ENCODE peak calls at places on chromosome 22, in seven cellular contexts. One of them, this sample, is unnamed.

GRCh38 chr22:21593406-21594232 is 26.1 kb downstream of the UBE2L3 start:
- DNase-seq in PC-9: no peak
- DNase-seq in CD8-positive, alpha-beta memory T cell: no peak
- DNase-seq in aorta: no peak
- DNase-seq in caudate nucleus: no peak
- DNase-seq in tibial nerve: no peak
- DNase-seq in upper lobe of right lung: no peak
- DNase-seq in this sample: no peak

GRCh38 chr22:32623943-32624342 is 149.3 kb downstream of the FBXO7 start:
- DNase-seq in PC-9: no peak
- DNase-seq in CD8-positive, alpha-beta memory T cell: no peak
- DNase-seq in aorta: peak; percentile 83
- DNase-seq in caudate nucleus: peak; percentile 3
- DNase-seq in tibial nerve: peak; percentile 93
- DNase-seq in upper lobe of right lung: no peak
- DNase-seq in this sample: no peak

GRCh38 chr22:42757475-42757874 is 36.8 kb upstream of the A4GALT start:
- DNase-seq in PC-9: no peak
- DNase-seq in CD8-positive, alpha-beta memory T cell: no peak
- DNase-seq in aorta: no peak
- DNase-seq in caudate nucleus: no peak
- DNase-seq in tibial nerve: no peak
- DNase-seq in upper lobe of right lung: no peak
- DNase-seq in this sample: no peak

GRCh38 chr22:19085233-19086043 is 36.8 kb downstream of the DGCR2 start:
- DNase-seq in PC-9: no peak
- DNase-seq in CD8-positive, alpha-beta memory T cell: no peak
- DNase-seq in aorta: no peak
- DNase-seq in caudate nucleus: no peak
- DNase-seq in tibial nerve: no peak
- DNase-seq in upper lobe of right lung: peak; percentile 13
- DNase-seq in this sample: no peak

GRCh38 chr22:40161182-40161581 is 16.5 kb upstream of the TNRC6B start:
- DNase-seq in PC-9: no peak
- DNase-seq in CD8-positive, alpha-beta memory T cell: no peak
- DNase-seq in aorta: no peak
- DNase-seq in caudate nucleus: no peak
- DNase-seq in tibial nerve: no peak
- DNase-seq in upper lobe of right lung: no peak
- DNase-seq in this sample: no peak

GRCh38 chr22:20062043-20062765 is 17.8 kb upstream of the DGCR8 start:
- DNase-seq in PC-9: no peak
- DNase-seq in CD8-positive, alpha-beta memory T cell: no peak
- DNase-seq in aorta: peak; percentile 61
- DNase-seq in caudate nucleus: no peak
- DNase-seq in tibial nerve: no peak
- DNase-seq in upper lobe of right lung: no peak
- DNase-seq in this sample: no peak

GRCh38 chr22:43006016-43006505 is 8.9 kb downstream of the PACSIN2 start:
- DNase-seq in PC-9: no peak
- DNase-seq in CD8-positive, alpha-beta memory T cell: no peak
- DNase-seq in aorta: no peak
- DNase-seq in caudate nucleus: no peak
- DNase-seq in tibial nerve: no peak
- DNase-seq in upper lobe of right lung: no peak
- DNase-seq in this sample: no peak

GRCh38 chr22:19466848-19467752 is 11.9 kb downstream of the UFD1 start:
- DNase-seq in PC-9: no peak
- DNase-seq in CD8-positive, alpha-beta memory T cell: no peak
- DNase-seq in aorta: no peak
- DNase-seq in caudate nucleus: no peak
- DNase-seq in tibial nerve: no peak
- DNase-seq in upper lobe of right lung: no peak
- DNase-seq in this sample: no peak

GRCh38 chr22:48315415-48316244 is 1512.0 kb downstream of the BRD1 start:
- DNase-seq in PC-9: no peak
- DNase-seq in CD8-positive, alpha-beta memory T cell: no peak
- DNase-seq in aorta: peak; percentile 71
- DNase-seq in caudate nucleus: no peak
- DNase-seq in tibial nerve: no peak
- DNase-seq in upper lobe of right lung: peak; percentile 61
- DNase-seq in this sample: no peak

GRCh38 chr22:17943533-17944204 is 80.7 kb downstream of the MICAL3 start:
- DNase-seq in PC-9: no peak
- DNase-seq in CD8-positive, alpha-beta memory T cell: no peak
- DNase-seq in aorta: no peak
- DNase-seq in caudate nucleus: no peak
- DNase-seq in tibial nerve: no peak
- DNase-seq in upper lobe of right lung: no peak
- DNase-seq in this sample: no peak

GRCh38 chr22:48968201-48968959 is 859.3 kb downstream of the BRD1 start:
- DNase-seq in PC-9: peak; percentile 8
- DNase-seq in CD8-positive, alpha-beta memory T cell: no peak
- DNase-seq in aorta: peak; percentile 34
- DNase-seq in caudate nucleus: no peak
- DNase-seq in tibial nerve: no peak
- DNase-seq in upper lobe of right lung: peak; percentile 56
- DNase-seq in this sample: no peak

GRCh38 chr22:23450434-23450795 is 129.7 kb downstream of the IGLL1 start:
- DNase-seq in PC-9: no peak
- DNase-seq in CD8-positive, alpha-beta memory T cell: no peak
- DNase-seq in aorta: no peak
- DNase-seq in caudate nucleus: no peak
- DNase-seq in tibial nerve: no peak
- DNase-seq in upper lobe of right lung: no peak
- DNase-seq in this sample: no peak

GRCh38 chr22:48629631-48630443 is 1197.8 kb downstream of the BRD1 start:
- DNase-seq in PC-9: no peak
- DNase-seq in CD8-positive, alpha-beta memory T cell: no peak
- DNase-seq in aorta: no peak
- DNase-seq in caudate nucleus: peak; percentile 48
- DNase-seq in tibial nerve: no peak
- DNase-seq in upper lobe of right lung: no peak
- DNase-seq in this sample: peak; percentile 71

GRCh38 chr22:38017272-38017920 is 33.0 kb upstream of the SOX10 start:
- DNase-seq in PC-9: peak; percentile 53
- DNase-seq in CD8-positive, alpha-beta memory T cell: no peak
- DNase-seq in aorta: peak; percentile 89
- DNase-seq in caudate nucleus: peak; percentile 80
- DNase-seq in tibial nerve: peak; percentile 71
- DNase-seq in upper lobe of right lung: peak; percentile 90
- DNase-seq in this sample: peak; percentile 72

GRCh38 chr22:33379836-33380235 is 321.7 kb upstream of the SYN3 start:
- DNase-seq in PC-9: no peak
- DNase-seq in CD8-positive, alpha-beta memory T cell: no peak
- DNase-seq in aorta: no peak
- DNase-seq in caudate nucleus: no peak
- DNase-seq in tibial nerve: no peak
- DNase-seq in upper lobe of right lung: no peak
- DNase-seq in this sample: no peak

GRCh38 chr22:43131773-43132501 is 11.3 kb downstream of the MCAT start:
- DNase-seq in PC-9: no peak
- DNase-seq in CD8-positive, alpha-beta memory T cell: no peak
- DNase-seq in aorta: no peak
- DNase-seq in caudate nucleus: no peak
- DNase-seq in tibial nerve: no peak
- DNase-seq in upper lobe of right lung: no peak
- DNase-seq in this sample: no peak

GRCh38 chr22:35334010-35334409 is 34.3 kb downstream of the TOM1 start:
- DNase-seq in PC-9: no peak
- DNase-seq in CD8-positive, alpha-beta memory T cell: no peak
- DNase-seq in aorta: no peak
- DNase-seq in caudate nucleus: no peak
- DNase-seq in tibial nerve: no peak
- DNase-seq in upper lobe of right lung: no peak
- DNase-seq in this sample: no peak

GRCh38 chr22:18156878-18157713 is 7.1 kb downstream of the USP18 start:
- DNase-seq in PC-9: peak; percentile 41
- DNase-seq in CD8-positive, alpha-beta memory T cell: no peak
- DNase-seq in aorta: peak; percentile 92
- DNase-seq in caudate nucleus: peak; percentile 59
- DNase-seq in tibial nerve: peak; percentile 83
- DNase-seq in upper lobe of right lung: peak; percentile 62
- DNase-seq in this sample: peak; percentile 51

GRCh38 chr22:48331691-48332220 is 1495.9 kb downstream of the BRD1 start:
- DNase-seq in PC-9: no peak
- DNase-seq in CD8-positive, alpha-beta memory T cell: no peak
- DNase-seq in aorta: no peak
- DNase-seq in caudate nucleus: peak; percentile 45
- DNase-seq in tibial nerve: no peak
- DNase-seq in upper lobe of right lung: no peak
- DNase-seq in this sample: no peak

GRCh38 chr22:49024775-49025440 is 802.8 kb downstream of the BRD1 start:
- DNase-seq in PC-9: no peak
- DNase-seq in CD8-positive, alpha-beta memory T cell: peak; percentile 26
- DNase-seq in aorta: peak; percentile 73
- DNase-seq in caudate nucleus: no peak
- DNase-seq in tibial nerve: no peak
- DNase-seq in upper lobe of right lung: peak; percentile 52
- DNase-seq in this sample: no peak

GRCh38 chr22:44622147-44622427 is 79.9 kb upstream of the PRR5 start:
- DNase-seq in PC-9: peak; percentile 15
- DNase-seq in CD8-positive, alpha-beta memory T cell: peak; percentile 77
- DNase-seq in aorta: peak; percentile 63
- DNase-seq in caudate nucleus: peak; percentile 9
- DNase-seq in tibial nerve: no peak
- DNase-seq in upper lobe of right lung: no peak
- DNase-seq in this sample: no peak

GRCh38 chr22:35437038-35437437 is 37.1 kb downstream of the MCM5 start:
- DNase-seq in PC-9: peak; percentile 10
- DNase-seq in CD8-positive, alpha-beta memory T cell: no peak
- DNase-seq in aorta: no peak
- DNase-seq in caudate nucleus: no peak
- DNase-seq in tibial nerve: no peak
- DNase-seq in upper lobe of right lung: no peak
- DNase-seq in this sample: no peak

GRCh38 chr22:35131423-35132050 is 65.6 kb downstream of the ISX start:
- DNase-seq in PC-9: no peak
- DNase-seq in CD8-positive, alpha-beta memory T cell: no peak
- DNase-seq in aorta: no peak
- DNase-seq in caudate nucleus: no peak
- DNase-seq in tibial nerve: no peak
- DNase-seq in upper lobe of right lung: no peak
- DNase-seq in this sample: no peak

GRCh38 chr22:42190274-42190673 is 59.7 kb upstream of the CYP2D6 start:
- DNase-seq in PC-9: no peak
- DNase-seq in CD8-positive, alpha-beta memory T cell: no peak
- DNase-seq in aorta: no peak
- DNase-seq in caudate nucleus: no peak
- DNase-seq in tibial nerve: no peak
- DNase-seq in upper lobe of right lung: no peak
- DNase-seq in this sample: no peak

GRCh38 chr22:42228480-42228879 is 42.0 kb downstream of the TCF20 start:
- DNase-seq in PC-9: no peak
- DNase-seq in CD8-positive, alpha-beta memory T cell: no peak
- DNase-seq in aorta: no peak
- DNase-seq in caudate nucleus: no peak
- DNase-seq in tibial nerve: no peak
- DNase-seq in upper lobe of right lung: no peak
- DNase-seq in this sample: no peak

GRCh38 chr22:33986954-33987353 is 66.7 kb upstream of the LARGE1 start:
- DNase-seq in PC-9: no peak
- DNase-seq in CD8-positive, alpha-beta memory T cell: no peak
- DNase-seq in aorta: no peak
- DNase-seq in caudate nucleus: no peak
- DNase-seq in tibial nerve: no peak
- DNase-seq in upper lobe of right lung: no peak
- DNase-seq in this sample: no peak

GRCh38 chr22:48171294-48171693 is 1408.8 kb downstream of the TBC1D22A start:
- DNase-seq in PC-9: no peak
- DNase-seq in CD8-positive, alpha-beta memory T cell: no peak
- DNase-seq in aorta: no peak
- DNase-seq in caudate nucleus: no peak
- DNase-seq in tibial nerve: no peak
- DNase-seq in upper lobe of right lung: no peak
- DNase-seq in this sample: no peak

GRCh38 chr22:43077121-43077877 is 11.9 kb downstream of the TTLL1 start:
- DNase-seq in PC-9: no peak
- DNase-seq in CD8-positive, alpha-beta memory T cell: no peak
- DNase-seq in aorta: no peak
- DNase-seq in caudate nucleus: no peak
- DNase-seq in tibial nerve: no peak
- DNase-seq in upper lobe of right lung: no peak
- DNase-seq in this sample: no peak

GRCh38 chr22:41184679-41185078 is 20.4 kb upstream of the L3MBTL2 start:
- DNase-seq in PC-9: no peak
- DNase-seq in CD8-positive, alpha-beta memory T cell: no peak
- DNase-seq in aorta: no peak
- DNase-seq in caudate nucleus: no peak
- DNase-seq in tibial nerve: no peak
- DNase-seq in upper lobe of right lung: no peak
- DNase-seq in this sample: no peak

DNA sequence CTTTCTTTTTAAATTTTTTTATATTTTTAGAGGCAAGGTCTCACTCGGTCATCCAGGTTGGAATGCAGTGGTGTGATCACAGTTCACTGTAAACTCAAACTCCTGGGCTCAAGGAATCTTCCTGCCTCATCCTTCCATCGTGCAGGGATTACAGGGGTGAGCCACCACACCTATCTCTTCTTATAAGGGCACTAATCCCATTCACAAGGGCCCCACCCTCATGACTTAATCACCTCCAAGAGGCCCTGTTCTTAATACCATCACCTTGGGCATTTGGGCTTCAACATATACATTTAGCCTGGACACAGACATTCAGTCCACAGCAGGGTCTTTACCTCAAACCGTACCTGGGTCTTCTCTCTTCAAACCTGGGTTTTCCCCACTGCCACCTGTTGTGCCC is 4.5 kb upstream of the GTSE1 start:
- DNase-seq in PC-9: no peak
- DNase-seq in CD8-positive, alpha-beta memory T cell: no peak
- DNase-seq in aorta: no peak
- DNase-seq in caudate nucleus: no peak
- DNase-seq in tibial nerve: no peak
- DNase-seq in upper lobe of right lung: no peak
- DNase-seq in this sample: no peak
- H3K27ac ChIP-seq in PC-9: no peak overlapping the region
- H3K27ac ChIP-seq in CD8-positive, alpha-beta memory T cell: no peak overlapping the region
- H3K27ac ChIP-seq in aorta: no peak overlapping the region
- H3K27ac ChIP-seq in caudate nucleus: no peak overlapping the region
- H3K27ac ChIP-seq in tibial nerve: no peak overlapping the region
- H3K27ac ChIP-seq in upper lobe of right lung: no peak overlapping the region
- H3K27ac ChIP-seq in this sample: no peak overlapping the region

GRCh38 chr22:50131894-50132293 is 38.6 kb upstream of the PANX2 start:
- DNase-seq in PC-9: no peak
- DNase-seq in CD8-positive, alpha-beta memory T cell: no peak
- DNase-seq in aorta: peak; percentile 45
- DNase-seq in caudate nucleus: no peak
- DNase-seq in tibial nerve: no peak
- DNase-seq in upper lobe of right lung: no peak
- DNase-seq in this sample: no peak
- H3K27ac ChIP-seq in PC-9: no peak overlapping the region
- H3K27ac ChIP-seq in CD8-positive, alpha-beta memory T cell: no peak overlapping the region
- H3K27ac ChIP-seq in aorta: no peak overlapping the region
- H3K27ac ChIP-seq in caudate nucleus: no peak overlapping the region
- H3K27ac ChIP-seq in tibial nerve: no peak overlapping the region
- H3K27ac ChIP-seq in upper lobe of right lung: no peak overlapping the region
- H3K27ac ChIP-seq in this sample: no peak overlapping the region

GRCh38 chr22:31126869-31127175 is 4.1 kb downstream of the INPP5J start:
- DNase-seq in PC-9: no peak
- DNase-seq in CD8-positive, alpha-beta memory T cell: no peak
- DNase-seq in aorta: no peak
- DNase-seq in caudate nucleus: no peak
- DNase-seq in tibial nerve: no peak
- DNase-seq in upper lobe of right lung: no peak
- DNase-seq in this sample: no peak
- H3K27ac ChIP-seq in PC-9: no peak overlapping the region
- H3K27ac ChIP-seq in CD8-positive, alpha-beta memory T cell: no peak overlapping the region
- H3K27ac ChIP-seq in aorta: no peak overlapping the region
- H3K27ac ChIP-seq in caudate nucleus: no peak overlapping the region
- H3K27ac ChIP-seq in tibial nerve: no peak overlapping the region
- H3K27ac ChIP-seq in upper lobe of right lung: no peak overlapping the region
- H3K27ac ChIP-seq in this sample: no peak overlapping the region

GRCh38 chr22:45757936-45758335 is 86.3 kb downstream of the ATXN10 start:
- DNase-seq in PC-9: no peak
- DNase-seq in CD8-positive, alpha-beta memory T cell: no peak
- DNase-seq in aorta: no peak
- DNase-seq in caudate nucleus: no peak
- DNase-seq in tibial nerve: no peak
- DNase-seq in upper lobe of right lung: no peak
- DNase-seq in this sample: no peak
- H3K27ac ChIP-seq in PC-9: no peak overlapping the region
- H3K27ac ChIP-seq in CD8-positive, alpha-beta memory T cell: no peak overlapping the region
- H3K27ac ChIP-seq in aorta: no peak overlapping the region
- H3K27ac ChIP-seq in caudate nucleus: no peak overlapping the region
- H3K27ac ChIP-seq in tibial nerve: no peak overlapping the region
- H3K27ac ChIP-seq in upper lobe of right lung: no peak overlapping the region
- H3K27ac ChIP-seq in this sample: no peak overlapping the region

This sample was measured in substantia nigra.